ENCODE peak calls at places on chromosome 15, in four cellular contexts. R, M, Q and Z are unnamed samples.

GRCh38 chr15:71485094-71485693 is 325.2 kb upstream of the NR2E3 start:
- DNase-seq in R (no peak), M (no peak), Q (no peak), Z (no peak)

GRCh38 chr15:47432831-47433230 is 284.5 kb upstream of the SEMA6D start:
- DNase-seq in R (no peak), M (no peak), Q (no peak), Z (no peak)

GRCh38 chr15:35519536-35520149 is 26.3 kb downstream of the DPH6 start:
- DNase-seq in R (peak), M (no peak), Q (no peak), Z (peak)

GRCh38 chr15:77033729-77034619 is 36.9 kb downstream of the TSPAN3 start:
- DNase-seq in R (no peak), M (no peak), Q (no peak), Z (no peak)

GRCh38 chr15:101179341-101180153 is 72.3 kb downstream of the CHSY1 start:
- DNase-seq in R (no peak), M (no peak), Q (peak), Z (no peak)

GRCh38 chr15:23686466-23687142 is 501 bp downstream of the NDN start:
- DNase-seq in R (no peak), M (no peak), Q (no peak), Z (no peak)

GRCh38 chr15:83565133-83565532 is 88.8 kb upstream of the ADAMTSL3 start:
- DNase-seq in R (no peak), M (no peak), Q (no peak), Z (no peak)

GRCh38 chr15:67143646-67144045 is 78.2 kb downstream of the SMAD3 start:
- DNase-seq in R (no peak), M (no peak), Q (no peak), Z (no peak)

GRCh38 chr15:87033056-87033455 is 953.4 kb downstream of the AGBL1 start:
- DNase-seq in R (no peak), M (no peak), Q (no peak), Z (no peak)

GRCh38 chr15:73200339-73200738 is 148.1 kb downstream of the NEO1 start:
- DNase-seq in R (no peak), M (no peak), Q (no peak), Z (no peak)

GRCh38 chr15:70714575-70714974 is 48.8 kb downstream of the UACA start:
- DNase-seq in R (no peak), M (no peak), Q (no peak), Z (no peak)

GRCh38 chr15:33104276-33104675 is 90.2 kb downstream of the FMN1 start:
- DNase-seq in R (no peak), M (no peak), Q (peak), Z (peak)

GRCh38 chr15:75739791-75740190 is 27.1 kb upstream of the CSPG4 start:
- DNase-seq in R (no peak), M (no peak), Q (no peak), Z (no peak)

GRCh38 chr15:56835598-56836275 is 82.7 kb upstream of the TCF12 start:
- DNase-seq in R (no peak), M (no peak), Q (no peak), Z (no peak)